ENCODE peak calls at places on chromosomes 4 and X, in five cellular contexts. X is tibial nerve; O is hepatocyte; C is CD4-positive, CD25-positive, alpha-beta regulatory T cell; I is Panc1. S is an unnamed sample.

GRCh38 chr4:186693159-186693815 is 30.4 kb downstream of the FAT1 start:
- DNase-seq in X (peak; percentile 79), I (peak; percentile 72), C (no peak), O (no peak), S (peak; percentile 46)

GRCh38 chr4:6198768-6199343 is 1.5 kb downstream of the JAKMIP1 start:
- DNase-seq in X (no peak), I (no peak), O (no peak), C (peak; percentile 45), S (no peak)

GRCh38 chrX:41722220-41722619 is 1.8 kb upstream of the GPR82 start:
- DNase-seq in X (no peak), I (no peak), C (no peak), O (no peak), S (no peak)

GRCh38 chrX:91435465-91435864 is 826 bp downstream of the PABPC5 start:
- DNase-seq in O (peak; percentile 6), X (no peak), I (no peak), C (no peak), S (no peak)

GRCh38 chrX:65516756-65517155 is 17.8 kb downstream of the LAS1L start:
- DNase-seq in X (no peak), I (no peak), O (no peak), C (no peak), S (no peak)

GRCh38 chr4:85756938-85757337 is 282.0 kb downstream of the ARHGAP24 start:
- DNase-seq in I (no peak), X (no peak), O (peak; percentile 40), C (no peak), S (peak; percentile 61)

GRCh38 chrX:17375631-17376380 is 806 bp downstream of the NHS start:
- DNase-seq in O (peak; percentile 46), X (peak; percentile 13), C (no peak), I (no peak), S (peak; percentile 31)

GRCh38 chr4:127311371-127311770 is 321.4 kb upstream of the INTU start:
- DNase-seq in O (no peak), C (no peak), X (no peak), I (no peak), S (no peak)

GRCh38 chr4:26024079-26024478 is 110.1 kb downstream of the SMIM20 start:
- DNase-seq in I (no peak), X (no peak), C (no peak), O (no peak), S (no peak)

GRCh38 chrX:153784325-153784967 is 3.6 kb downstream of the SRPK3 start:
- DNase-seq in C (no peak), I (no peak), X (no peak), O (no peak), S (no peak)

GRCh38 chr4:133188433-133189175 is 39.5 kb downstream of the PCDH10 start:
- DNase-seq in O (no peak), C (no peak), I (no peak), X (no peak), S (no peak)

GRCh38 chr4:56764206-56764605 is 57.3 kb downstream of the SPINK2 start:
- DNase-seq in O (no peak), X (no peak), I (no peak), C (no peak), S (no peak)

GRCh38 chr4:73764513-73764912 is 24.1 kb downstream of the CXCL8 start:
- DNase-seq in C (no peak), O (no peak), X (no peak), I (no peak), S (no peak)

GRCh38 chr4:184237612-184238011 is 19.9 kb upstream of the ENPP6 start:
- DNase-seq in I (no peak), O (no peak), C (peak; percentile 87), X (no peak), S (no peak)

GRCh38 chr4:76952071-76952470 is 2.5 kb downstream of the SEPTIN11 start:
- DNase-seq in X (no peak), I (no peak), C (no peak), O (no peak), S (no peak)

GRCh38 chrX:45668686-45669443 is 468.2 kb upstream of the DIPK2B start:
- DNase-seq in I (peak; percentile 10), O (no peak), C (no peak), X (no peak), S (no peak)

GRCh38 chr4:64718091-64718490 is 308.8 kb upstream of the TECRL start:
- DNase-seq in X (no peak), C (no peak), O (peak; percentile 50), I (no peak), S (no peak)

GRCh38 chr4:153153339-153153851 is 50.8 kb upstream of the TRIM2 start:
- DNase-seq in O (peak; percentile 80), X (no peak), C (peak; percentile 89), I (no peak), S (peak; percentile 23)

GRCh38 chrX:68077378-68077777 is 355.9 kb downstream of the OPHN1 start:
- DNase-seq in O (no peak), X (no peak), I (no peak), C (no peak), S (no peak)

GRCh38 chrX:86348669-86349068 is 200.4 kb downstream of the DACH2 start:
- DNase-seq in C (no peak), I (no peak), O (no peak), X (no peak), S (no peak)

GRCh38 chr4:122602277-122603142 is 18.4 kb downstream of the IL21 start:
- DNase-seq in X (no peak), C (peak; percentile 19), I (no peak), O (peak; percentile 44), S (no peak)

GRCh38 chr4:74161676-74162450 is 3.9 kb downstream of the MTHFD2L start:
- DNase-seq in C (no peak), I (no peak), X (no peak), O (no peak), S (no peak)

GRCh38 chr4:112284662-112285411 is 867 bp downstream of the TIFA start:
- DNase-seq in C (peak; percentile 36), X (no peak), I (no peak), O (no peak), S (no peak)

GRCh38 chr4:56976283-56976877 is 1.0 kb downstream of the NOA1 start:
- DNase-seq in X (no peak), I (no peak), C (peak; percentile 13), O (no peak), S (no peak)

GRCh38 chr4:101191302-101192098 is 155.8 kb downstream of the PPP3CA start:
- DNase-seq in O (peak; percentile 20), C (no peak), X (peak; percentile 30), I (no peak), S (peak; percentile 64)

GRCh38 chr4:169270156-169270809 is 473 bp downstream of the SH3RF1 start:
- DNase-seq in X (peak; percentile 19), O (peak; percentile 78), C (peak; percentile 41), I (no peak), S (peak; percentile 78)

GRCh38 chrX:1485033-1485432 is 32.3 kb upstream of the ASMTL start:
- DNase-seq in C (no peak), O (no peak), I (no peak), X (no peak), S (peak; percentile 1)

GRCh38 chrX:1484638-1485019 is 31.9 kb upstream of the ASMTL start:
- DNase-seq in I (no peak), X (no peak), C (no peak), O (no peak), S (no peak)

GRCh38 chrX:1483843-1484637 is 31.3 kb upstream of the ASMTL start:
- DNase-seq in O (no peak), C (no peak), X (no peak), I (no peak), S (no peak)

GRCh38 chrX:1480082-1480785 is 27.5 kb upstream of the ASMTL start:
- DNase-seq in X (no peak), C (no peak), O (no peak), I (no peak), S (peak; percentile 0)

DNA sequence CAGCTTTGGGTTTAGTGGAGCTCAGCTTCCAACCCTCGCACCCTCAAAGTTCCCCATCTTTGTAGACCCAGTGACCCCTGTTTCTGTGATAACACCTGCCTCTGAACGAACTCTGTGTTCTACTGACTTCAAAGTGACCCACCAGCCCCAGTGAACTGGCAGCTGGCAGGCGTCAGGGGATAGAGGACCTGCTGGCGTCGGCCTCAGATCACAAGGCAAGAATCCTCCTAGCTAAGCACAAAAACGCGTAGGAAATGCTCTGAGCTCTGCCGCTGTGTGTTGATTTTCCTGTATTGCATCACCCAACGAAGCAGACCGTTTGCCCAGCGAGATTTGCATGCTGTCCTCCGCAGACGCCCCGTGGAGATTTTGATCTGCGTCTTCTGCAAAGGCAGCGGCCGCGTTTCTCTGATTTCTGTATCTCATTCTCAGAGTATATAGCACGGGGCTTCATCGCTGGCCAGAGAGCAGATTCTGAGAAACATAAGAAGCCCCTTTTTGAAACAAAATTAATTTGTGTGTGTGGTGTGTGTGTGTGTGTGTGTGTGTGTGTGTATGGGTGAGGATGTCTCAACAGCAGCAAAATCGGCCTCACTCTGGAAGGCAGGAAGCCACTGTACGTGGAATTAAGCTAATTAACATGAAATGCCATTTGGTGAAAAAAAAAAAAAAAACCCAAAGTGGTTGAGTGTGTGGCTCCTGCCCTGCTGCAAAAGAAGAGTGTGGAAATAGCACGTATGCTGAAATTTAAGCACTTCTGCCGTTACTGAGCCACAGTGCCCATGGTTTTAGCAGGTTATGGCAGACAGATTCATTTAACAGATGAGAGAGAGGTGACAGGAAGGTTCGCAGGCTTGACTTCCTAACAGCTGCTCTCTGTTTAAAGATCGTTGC is 29.2 kb upstream of the ASMTL start:
- DNase-seq in I (no peak), O (peak; percentile 87), X (no peak), C (peak; percentile 94), S (peak; percentile 66)
- H3K4me1 ChIP-seq in I (no peaks in the 10 kb centered on the region), O (no peaks in the 10 kb centered on the region), X (no peaks in the 10 kb centered on the region), C (peaks cover 35% of the 10 kb centered on the region), S (no peaks in the 10 kb centered on the region)

GRCh38 chr4:43898836-43899235 is 549.8 kb downstream of the KCTD8 start:
- DNase-seq in I (no peak), X (no peak), O (no peak), C (no peak), S (no peak)
- H3K4me3 ChIP-seq in I (no peak overlapping the region), X (no peak overlapping the region), O (no peak overlapping the region), C (no peak overlapping the region), S (no peak overlapping the region)

GRCh38 chr4:176320340-176320975 is 692 bp downstream of the SPCS3 start:
- DNase-seq in C (peak; percentile 93), X (peak; percentile 77), O (peak; percentile 92), I (no peak), S (peak; percentile 90)
- H3K27ac ChIP-seq in C (peak overlapping the region; percentile 86), X (peak overlapping the region; percentile 92), O (peak overlapping the region; percentile 98), I (peak overlapping the region; percentile 85), S (peak overlapping the region; percentile 98)

GRCh38 chr4:147769386-147769785 is 37.5 kb downstream of the ARHGAP10 start:
- DNase-seq in X (no peak), C (no peak), I (no peak), O (no peak), S (no peak)
- H3K4me1 ChIP-seq in X (no peaks in the 10 kb centered on the region), C (no peaks in the 10 kb centered on the region), I (peaks cover 3% of the 10 kb centered on the region), O (peaks cover 22% of the 10 kb centered on the region), S (peaks cover 64% of the 10 kb centered on the region)